ENCODE peak calls at places on chromosome 5, in seven cellular contexts. K, I, Y, R, U, W and J are unnamed samples.

GRCh38 chr5:149037819-149038218 is 25.0 kb downstream of the SH3TC2 start:
- DNase-seq in K (no peak), I (no peak), Y (no peak), R (peak), U (peak), W (no peak), J (no peak)

GRCh38 chr5:1983401-1983800 is 100.7 kb upstream of the IRX4 start:
- DNase-seq in K (peak), I (no peak), Y (no peak), R (no peak), U (no peak), W (no peak), J (no peak)

GRCh38 chr5:66877843-66878242 is 281.6 kb downstream of the MAST4 start:
- DNase-seq in K (peak), I (no peak), Y (peak), R (no peak), U (no peak), W (no peak), J (no peak)

GRCh38 chr5:169161022-169161680 is 139.8 kb downstream of the SLIT3 start:
- DNase-seq in K (peak), I (peak), Y (no peak), R (no peak), U (peak), W (no peak), J (peak)

GRCh38 chr5:44953078-44953477 is 144.3 kb downstream of the MRPS30 start:
- DNase-seq in K (no peak), I (no peak), Y (no peak), R (no peak), U (no peak), W (no peak), J (no peak)

GRCh38 chr5:32869216-32869615 is 158.1 kb downstream of the NPR3 start:
- DNase-seq in K (no peak), I (no peak), Y (no peak), R (no peak), U (no peak), W (no peak), J (no peak)

GRCh38 chr5:66864240-66864884 is 268.2 kb downstream of the MAST4 start:
- DNase-seq in K (no peak), I (no peak), Y (no peak), R (no peak), U (peak), W (peak), J (no peak)

GRCh38 chr5:131382407-131383395 is 118.8 kb downstream of the CDC42SE2 start:
- DNase-seq in K (peak), I (peak), Y (peak), R (peak), U (peak), W (peak), J (peak)